ENCODE peak calls at places on chromosomes 2 and 18, in eight cellular contexts. T, S, Y, X, N, A, G and M are unnamed samples.

GRCh38 chr18:11458447-11458846 is 150.9 kb upstream of the SLC35G4 start:
- DNase-seq in T (no peak), S (no peak), Y (no peak), X (no peak), N (no peak), A (no peak), G (no peak), M (no peak)

GRCh38 chr2:8574196-8575010 is 107.5 kb upstream of the ID2 start:
- DNase-seq in T (no peak), S (no peak), Y (no peak), X (no peak), N (peak), A (no peak), G (no peak), M (no peak)

GRCh38 chr2:41782306-41783158 is 265.3 kb upstream of the PKDCC start:
- DNase-seq in T (peak), S (peak), Y (peak), X (no peak), N (peak), A (no peak), G (peak), M (peak)

GRCh38 chr2:136136921-136137320 is 19.0 kb upstream of the CXCR4 start:
- DNase-seq in T (no peak), S (no peak), Y (no peak), X (peak), N (no peak), A (no peak), G (no peak), M (no peak)

GRCh38 chr2:74440005-74440377 is 1.7 kb downstream of the RTKN start:
- DNase-seq in T (peak), S (peak), Y (peak), X (no peak), N (peak), A (peak), G (no peak), M (no peak)

GRCh38 chr2:70529663-70530062 is 24.0 kb downstream of the TGFA start:
- DNase-seq in T (no peak), S (no peak), Y (no peak), X (no peak), N (no peak), A (no peak), G (no peak), M (no peak)

GRCh38 chr2:39728941-39729351 is 50.1 kb downstream of the THUMPD2 start:
- DNase-seq in T (peak), S (peak), Y (peak), X (no peak), N (peak), A (peak), G (peak), M (peak)

GRCh38 chr2:57880967-57881366 is 165.6 kb upstream of the VRK2 start:
- DNase-seq in T (no peak), S (no peak), Y (no peak), X (no peak), N (no peak), A (no peak), G (no peak), M (no peak)

GRCh38 chr2:192190474-192190873 is 4.3 kb downstream of the TMEFF2 start:
- DNase-seq in T (no peak), S (peak), Y (no peak), X (no peak), N (peak), A (no peak), G (peak), M (no peak)

GRCh38 chr18:76658627-76659026 is 163.6 kb upstream of the ZNF516 start:
- DNase-seq in T (no peak), S (no peak), Y (peak), X (no peak), N (no peak), A (no peak), G (no peak), M (no peak)

GRCh38 chr2:161426416-161426787 is 10.3 kb downstream of the TBR1 start:
- DNase-seq in T (no peak), S (no peak), Y (no peak), X (no peak), N (no peak), A (peak), G (no peak), M (no peak)

GRCh38 chr18:42412281-42412680 is 457.2 kb downstream of the PIK3C3 start:
- DNase-seq in T (no peak), S (peak), Y (no peak), X (no peak), N (no peak), A (no peak), G (no peak), M (no peak)

GRCh38 chr18:34691626-34692025 is 18.5 kb upstream of the DTNA start:
- DNase-seq in T (no peak), S (no peak), Y (no peak), X (no peak), N (no peak), A (no peak), G (no peak), M (no peak)

GRCh38 chr2:226220511-226220910 is 579.1 kb downstream of the IRS1 start:
- DNase-seq in T (no peak), S (no peak), Y (no peak), X (no peak), N (peak), A (no peak), G (no peak), M (no peak)

GRCh38 chr18:9943311-9943710 is 29.5 kb downstream of the VAPA start:
- DNase-seq in T (no peak), S (no peak), Y (no peak), X (no peak), N (no peak), A (no peak), G (no peak), M (no peak)

GRCh38 chr2:195782156-195782555 is 125.1 kb downstream of the SLC39A10 start:
- DNase-seq in T (no peak), S (peak), Y (no peak), X (no peak), N (peak), A (no peak), G (no peak), M (no peak)

GRCh38 chr18:23779696-23780303 is 90.5 kb downstream of the LAMA3 start:
- DNase-seq in T (no peak), S (peak), Y (no peak), X (no peak), N (peak), A (no peak), G (peak), M (no peak)
- TF ChIP-seq CTCF in T (no peak), S (no peak), Y (peak), X (no peak), N (peak), A (no peak), G (no peak), M (no peak)

GRCh38 chr2:96868555-96869280 is 1.2 kb downstream of the SEMA4C start:
- DNase-seq in T (peak), S (peak), Y (peak), X (peak), N (peak), A (peak), G (peak), M (peak)
- TF ChIP-seq CTCF in T (peak), S (peak), Y (peak), X (peak), N (peak), A (peak), G (peak), M (peak)

GRCh38 chr2:47499093-47499492 is 96.1 kb downstream of the MSH2 start:
- DNase-seq in T (no peak), S (no peak), Y (no peak), X (no peak), N (no peak), A (no peak), G (peak), M (no peak)

GRCh38 chr2:47504174-47504810 is 101.3 kb downstream of the MSH2 start:
- DNase-seq in T (no peak), S (no peak), Y (no peak), X (no peak), N (no peak), A (no peak), G (no peak), M (no peak)

GRCh38 chr2:47503481-47504070 is 100.6 kb downstream of the MSH2 start:
- DNase-seq in T (no peak), S (no peak), Y (no peak), X (no peak), N (no peak), A (no peak), G (no peak), M (no peak)

GRCh38 chr2:47499621-47500309 is 96.8 kb downstream of the MSH2 start:
- DNase-seq in T (no peak), S (no peak), Y (no peak), X (no peak), N (no peak), A (no peak), G (no peak), M (no peak)

GRCh38 chr2:47501374-47502200 is 98.6 kb downstream of the MSH2 start:
- DNase-seq in T (no peak), S (peak), Y (no peak), X (no peak), N (peak), A (no peak), G (peak), M (no peak)
- TF ChIP-seq CTCF in T (no peak), S (no peak), Y (no peak), X (no peak), N (no peak), A (no peak), G (no peak), M (no peak)

GRCh38 chr2:158456309-158457066 is at the start of the genes CCDC148 and PKP4:
- DNase-seq in T (peak), S (peak), Y (peak), X (peak), N (peak), A (peak), G (peak), M (peak)
- TF ChIP-seq CTCF in T (peak), S (peak), Y (no peak), X (no peak), N (peak), A (no peak), G (peak), M (no peak)

DNA sequence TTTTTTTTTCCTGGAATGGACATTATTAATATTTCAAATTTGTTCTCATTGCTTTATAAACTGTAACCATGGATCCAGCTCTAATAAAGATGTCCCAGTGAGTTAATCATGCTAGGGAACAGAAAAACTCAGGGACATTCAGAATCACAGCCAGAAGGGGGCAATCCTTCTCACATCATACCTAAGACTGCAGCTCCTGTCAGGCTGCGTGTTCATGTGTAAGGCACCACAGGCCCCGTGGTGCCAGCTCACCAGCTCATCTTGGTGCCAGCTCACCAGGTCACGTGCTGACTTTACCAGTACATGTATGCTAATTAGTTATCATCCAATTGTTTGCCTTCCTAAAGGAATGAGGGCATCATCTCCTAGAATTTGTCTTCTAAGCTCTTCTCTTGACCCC is 84.7 kb upstream of the NEDD4L start:
- DNase-seq in T (peak), S (peak), Y (peak), X (no peak), N (peak), A (peak), G (peak), M (no peak)
- TF ChIP-seq CTCF in T (peak), S (peak), Y (peak), X (no peak), N (peak), A (no peak), G (peak), M (peak)

GRCh38 chr2:172861632-172862031 is 126.0 kb downstream of the RAPGEF4 start:
- DNase-seq in T (no peak), S (no peak), Y (no peak), X (no peak), N (no peak), A (no peak), G (no peak), M (no peak)

GRCh38 chr2:172862077-172862476 is 126.4 kb downstream of the RAPGEF4 start:
- DNase-seq in T (no peak), S (no peak), Y (no peak), X (no peak), N (no peak), A (no peak), G (no peak), M (no peak)

GRCh38 chr2:172865422-172865821 is 129.8 kb downstream of the RAPGEF4 start:
- DNase-seq in T (no peak), S (peak), Y (no peak), X (no peak), N (peak), A (no peak), G (peak), M (no peak)

GRCh38 chr2:172863341-172863740 is 127.7 kb downstream of the RAPGEF4 start:
- DNase-seq in T (no peak), S (no peak), Y (no peak), X (no peak), N (no peak), A (no peak), G (no peak), M (no peak)

GRCh38 chr2:172864182-172864581 is 128.5 kb downstream of the RAPGEF4 start:
- DNase-seq in T (peak), S (peak), Y (peak), X (peak), N (peak), A (peak), G (peak), M (no peak)
- TF ChIP-seq CTCF in T (peak), S (peak), Y (peak), X (peak), N (peak), A (peak), G (peak), M (peak)

GRCh38 chr2:215653344-215654015 is 217.6 kb upstream of the FN1 start:
- DNase-seq in T (no peak), S (peak), Y (no peak), X (no peak), N (peak), A (no peak), G (peak), M (no peak)

GRCh38 chr2:215652432-215652831 is 216.6 kb upstream of the FN1 start:
- DNase-seq in T (no peak), S (peak), Y (no peak), X (no peak), N (peak), A (no peak), G (no peak), M (no peak)

GRCh38 chr2:215654177-215654850 is 218.4 kb upstream of the FN1 start:
- DNase-seq in T (no peak), S (no peak), Y (no peak), X (no peak), N (peak), A (no peak), G (no peak), M (no peak)

GRCh38 chr2:215651412-215651811 is 215.5 kb upstream of the FN1 start:
- DNase-seq in T (no peak), S (no peak), Y (no peak), X (no peak), N (no peak), A (no peak), G (no peak), M (no peak)
- TF ChIP-seq CTCF in T (no peak), S (no peak), Y (no peak), X (no peak), N (no peak), A (no peak), G (no peak), M (no peak)